ENCODE peak calls at places on chromosomes 12 and 14, in six cellular contexts. Y is NB4, H is GM12878, G is K562, E is endothelial cell of umbilical vein, I is HepG2. U is an unnamed sample.

GRCh38 chr12:97038859-97039258 is 131.8 kb downstream of the NEDD1 start:
- DNase-seq in Y (no peak), H (no peak), G (no peak), E (no peak), I (peak; percentile 29), U (no peak)

GRCh38 chr14:90381999-90382451 is 14.8 kb upstream of the CALM1 start:
- DNase-seq in Y (no peak), H (no peak), G (peak; percentile 32), E (no peak), I (peak; percentile 55), U (no peak)

GRCh38 chr14:34498684-34499412 is 36.8 kb upstream of the SPTSSA start:
- DNase-seq in Y (peak; percentile 28), H (no peak), G (no peak), E (peak; percentile 6), I (peak; percentile 86), U (peak; percentile 52)

GRCh38 chr14:22892488-22892887 is 9.5 kb downstream of the REM2 start:
- DNase-seq in Y (no peak), H (no peak), G (no peak), E (no peak), I (no peak), U (no peak)

GRCh38 chr14:92607702-92608429 is 94.3 kb downstream of the RIN3 start:
- DNase-seq in Y (no peak), H (no peak), G (no peak), E (peak; percentile 72), I (no peak), U (peak; percentile 79)

GRCh38 chr12:24373004-24373403 is 423.5 kb upstream of the SOX5 start:
- DNase-seq in Y (no peak), H (no peak), G (no peak), E (no peak), I (peak; percentile 10), U (no peak)

GRCh38 chr12:13194462-13195110 is 1.9 kb upstream of the EMP1 start:
- DNase-seq in Y (no peak), H (no peak), G (no peak), E (no peak), I (no peak), U (no peak)

GRCh38 chr12:107436836-107437235 is 248.8 kb upstream of the PWP1 start:
- DNase-seq in Y (no peak), H (no peak), G (no peak), E (no peak), I (no peak), U (no peak)

GRCh38 chr12:8036366-8036765 is 3.9 kb downstream of the FOXJ2 start:
- DNase-seq in Y (no peak), H (no peak), G (no peak), E (no peak), I (no peak), U (no peak)

GRCh38 chr12:31204995-31205582 is 120.9 kb downstream of the SINHCAF start:
- DNase-seq in Y (no peak), H (peak; percentile 46), G (no peak), E (peak; percentile 50), I (no peak), U (no peak)

GRCh38 chr14:44162197-44162596 is 344.9 kb downstream of the FSCB start:
- DNase-seq in Y (peak; percentile 9), H (no peak), G (no peak), E (no peak), I (peak; percentile 33), U (no peak)

GRCh38 chr14:71499018-71499417 is 433.2 kb upstream of the RGS6 start:
- DNase-seq in Y (no peak), H (no peak), G (no peak), E (no peak), I (no peak), U (no peak)

GRCh38 chr14:71492346-71492745 is 439.9 kb upstream of the RGS6 start:
- DNase-seq in Y (no peak), H (no peak), G (no peak), E (no peak), I (no peak), U (no peak)

GRCh38 chr14:71497645-71498086 is 434.6 kb upstream of the RGS6 start:
- DNase-seq in Y (no peak), H (peak; percentile 98), G (no peak), E (peak; percentile 25), I (no peak), U (no peak)

GRCh38 chr14:71498151-71498734 is 434.0 kb upstream of the RGS6 start:
- DNase-seq in Y (no peak), H (no peak), G (no peak), E (no peak), I (no peak), U (no peak)
- TF ChIP-seq MYC in Y (no peak), H (no peak), G (no peak), E (no peak), I (no peak), U (no peak)

DNA sequence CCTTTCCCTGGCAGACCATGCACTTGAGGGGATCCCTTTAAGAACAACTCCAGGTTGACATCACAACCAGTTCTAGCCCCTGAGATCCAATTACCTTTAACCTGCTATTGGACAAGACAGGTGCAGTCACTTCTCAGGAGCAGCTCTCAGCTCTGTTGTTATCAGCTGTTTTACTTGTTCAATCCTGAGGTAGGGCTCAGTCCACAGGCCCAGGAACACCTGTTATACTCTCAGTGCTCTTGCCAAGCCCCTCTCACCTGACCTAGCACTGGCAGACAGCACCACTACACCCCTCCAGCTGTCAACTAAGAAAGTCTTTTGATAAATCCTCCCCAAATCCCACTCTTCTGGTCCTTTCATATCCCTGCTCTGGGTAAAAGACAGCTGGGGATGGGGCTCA is 163.9 kb upstream of the TMTC2 start:
- DNase-seq in Y (no peak), H (no peak), G (no peak), E (no peak), I (no peak), U (no peak)
- TF ChIP-seq MYC in Y (no peak), H (no peak), G (no peak), E (no peak), I (no peak), U (no peak)

GRCh38 chr12:470133-470532 is 10.4 kb downstream of the B4GALNT3 start:
- DNase-seq in Y (no peak), H (no peak), G (no peak), E (no peak), I (no peak), U (no peak)

GRCh38 chr12:468671-469389 is 9.1 kb downstream of the B4GALNT3 start:
- DNase-seq in Y (no peak), H (no peak), G (no peak), E (peak; percentile 55), I (no peak), U (no peak)

GRCh38 chr12:473863-474577 is 14.3 kb downstream of the B4GALNT3 start:
- DNase-seq in Y (no peak), H (no peak), G (no peak), E (no peak), I (no peak), U (no peak)

GRCh38 chr12:475286-475685 is 15.5 kb downstream of the B4GALNT3 start:
- DNase-seq in Y (no peak), H (no peak), G (no peak), E (no peak), I (no peak), U (no peak)

GRCh38 chr12:473198-473597 is 13.5 kb downstream of the B4GALNT3 start:
- DNase-seq in Y (no peak), H (no peak), G (no peak), E (no peak), I (no peak), U (no peak)
- TF ChIP-seq MYC in Y (no peak), H (no peak), G (no peak), E (no peak), I (no peak), U (no peak)

GRCh38 chr12:82659343-82660207 is 27.1 kb upstream of the TMTC2 start:
- DNase-seq in Y (no peak), H (no peak), G (no peak), E (no peak), I (no peak), U (no peak)
- TF ChIP-seq MYC in Y (no peak), H (no peak), G (no peak), E (no peak), I (no peak), U (no peak)

DNA sequence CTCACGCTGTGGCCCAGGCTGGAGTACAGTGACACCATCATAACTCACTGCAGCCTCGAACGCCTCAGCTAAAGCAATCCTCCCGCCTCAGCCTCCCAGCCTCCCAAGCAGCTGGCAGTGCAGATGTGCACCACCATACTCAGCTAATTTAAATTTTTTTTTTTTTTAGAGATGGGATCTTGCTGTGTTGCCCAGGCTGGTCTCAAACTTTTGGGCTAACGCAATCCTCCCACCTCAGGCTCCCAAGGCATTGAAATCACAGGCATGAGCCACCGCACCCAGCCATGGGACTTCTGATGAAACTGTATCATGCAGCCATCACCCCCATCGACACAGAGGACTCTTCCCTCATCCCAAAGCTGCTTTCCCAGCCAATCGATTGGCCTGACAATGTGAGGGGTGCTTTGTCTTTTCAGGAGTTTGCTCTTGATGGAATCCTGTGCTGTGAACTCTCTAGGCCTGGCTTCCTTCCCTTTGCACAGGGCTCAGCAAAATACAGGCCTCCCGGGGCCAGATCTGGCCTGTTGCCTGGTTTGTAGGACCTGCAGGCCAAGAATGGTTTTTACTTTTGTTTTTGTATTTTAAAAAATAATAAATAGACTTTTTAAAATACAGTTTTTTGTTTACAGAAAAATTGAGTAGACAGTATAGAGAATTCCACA is 59.6 kb upstream of the NCOR2 start:
- DNase-seq in Y (no peak), H (no peak), G (no peak), E (peak; percentile 79), I (no peak), U (no peak)
- TF ChIP-seq MYC in Y (no peak), H (no peak), G (no peak), E (no peak), I (no peak), U (no peak)

GRCh38 chr14:36511981-36512584 is 7.9 kb downstream of the NKX2-1 start:
- DNase-seq in Y (no peak), H (no peak), G (no peak), E (no peak), I (no peak), U (no peak)
- TF ChIP-seq MYC in Y (no peak), H (no peak), G (no peak), E (no peak), I (no peak), U (no peak)

U was measured in A549.